ENCODE peak calls at places on chromosomes 6 and 20, in six cellular contexts. Q, G, R, T, J and K are unnamed samples.

GRCh38 chr6:42292002-42292735 is 74.5 kb upstream of the MRPS10 start:
- DNase-seq in G (no peak), Q (peak), T (peak), R (peak), J (peak), K (peak)

GRCh38 chr20:53617791-53618489 is 24.3 kb upstream of the ZNF217 start:
- DNase-seq in R (no peak), Q (no peak), G (no peak), J (no peak), T (no peak), K (no peak)

GRCh38 chr6:166877906-166878305 is 78.4 kb downstream of the RNASET2 start:
- DNase-seq in R (no peak), G (no peak), T (no peak), J (no peak), Q (no peak), K (peak)

GRCh38 chr6:39466664-39467063 is 144.2 kb upstream of the KCNK16 start:
- DNase-seq in Q (no peak), T (no peak), G (no peak), J (no peak), R (no peak), K (no peak)

GRCh38 chr6:55603987-55604386 is 25.0 kb upstream of the HMGCLL1 start:
- DNase-seq in R (no peak), T (no peak), Q (no peak), G (no peak), J (no peak), K (no peak)

GRCh38 chr6:30782425-30783014 is 38.2 kb upstream of the IER3 start:
- DNase-seq in G (no peak), T (peak), Q (peak), R (no peak), J (peak), K (no peak)

GRCh38 chr6:14270925-14271791 is 153.6 kb downstream of the CD83 start:
- DNase-seq in G (no peak), Q (peak), R (no peak), J (no peak), T (peak), K (peak)

GRCh38 chr20:31704225-31705119 is 18.2 kb downstream of the BCL2L1 start:
- DNase-seq in G (no peak), Q (peak), R (no peak), J (no peak), T (peak), K (peak)

GRCh38 chr6:115474443-115475041 is 586.1 kb downstream of the FRK start:
- DNase-seq in R (no peak), J (no peak), T (no peak), G (no peak), Q (no peak), K (no peak)

GRCh38 chr6:3214898-3215297 is 12.6 kb downstream of the TUBB2B start:
- DNase-seq in Q (peak), G (no peak), R (no peak), T (peak), J (no peak), K (no peak)

GRCh38 chr6:139882977-139883728 is 508.7 kb upstream of the CITED2 start:
- DNase-seq in R (no peak), G (no peak), J (peak), Q (peak), T (peak), K (no peak)

GRCh38 chr6:128508588-128509296 is 11.7 kb downstream of the PTPRK start:
- DNase-seq in R (peak), J (peak), G (no peak), Q (peak), T (peak), K (peak)

GRCh38 chr20:645318-646106 is 7.5 kb downstream of the SRXN1 start:
- DNase-seq in G (peak), J (peak), Q (peak), T (peak), R (no peak), K (no peak)

GRCh38 chr6:34246249-34246562 is 2.6 kb downstream of the SMIM29 start:
- DNase-seq in Q (no peak), T (no peak), G (no peak), J (no peak), R (peak), K (no peak)

GRCh38 chr6:34248727-34249468 is at the start of gene SMIM29:
- DNase-seq in G (peak), R (peak), J (peak), Q (peak), T (peak), K (no peak)

GRCh38 chr6:34248198-34248726 is 544 bp downstream of the SMIM29 start:
- DNase-seq in J (peak), Q (peak), T (no peak), G (peak), R (no peak), K (no peak)

GRCh38 chr6:34246563-34247391 is 2.0 kb downstream of the SMIM29 start:
- DNase-seq in Q (no peak), G (peak), J (peak), T (peak), R (no peak), K (no peak)

GRCh38 chr6:34247481-34248197 is 1.2 kb downstream of the SMIM29 start:
- DNase-seq in R (no peak), T (no peak), Q (peak), J (peak), G (no peak), K (no peak)
- H3K4me3 ChIP-seq in R (peak), T (no peak), Q (peak), J (peak), G (no peak), K (peak)

DNA sequence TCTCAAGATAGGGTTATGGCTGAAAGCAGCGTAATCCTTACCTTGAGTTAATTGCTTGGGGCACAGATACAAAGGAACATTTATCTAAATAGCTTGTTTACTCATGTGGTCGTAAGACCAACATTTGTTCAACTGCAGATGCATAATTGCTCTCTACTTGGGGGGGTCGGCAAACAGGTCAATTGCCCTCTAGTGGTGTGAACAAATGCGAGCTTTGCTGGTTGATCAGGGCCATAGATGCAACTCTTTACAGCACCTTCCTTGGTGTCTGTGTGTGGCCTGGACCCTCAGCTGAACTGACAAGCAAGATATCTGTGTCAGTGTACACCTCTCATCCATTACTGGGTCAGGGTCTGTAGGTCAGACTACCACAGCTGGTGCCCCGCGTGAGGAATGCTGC is 24.1 kb downstream of the HLA-DPA1 start:
- DNase-seq in G (no peak), J (no peak), T (no peak), R (no peak), Q (no peak), K (no peak)
- TF ChIP-seq CTCF in G (no peak), J (peak), T (peak), R (peak), Q (peak), K (peak)

GRCh38 chr6:127118505-127119360 is at the start of gene RSPO3:
- DNase-seq in R (no peak), Q (peak), J (peak), G (no peak), T (peak), K (no peak)
- H3K4me3 ChIP-seq in R (peak), Q (peak), J (peak), G (peak), T (peak), K (peak)

DNA sequence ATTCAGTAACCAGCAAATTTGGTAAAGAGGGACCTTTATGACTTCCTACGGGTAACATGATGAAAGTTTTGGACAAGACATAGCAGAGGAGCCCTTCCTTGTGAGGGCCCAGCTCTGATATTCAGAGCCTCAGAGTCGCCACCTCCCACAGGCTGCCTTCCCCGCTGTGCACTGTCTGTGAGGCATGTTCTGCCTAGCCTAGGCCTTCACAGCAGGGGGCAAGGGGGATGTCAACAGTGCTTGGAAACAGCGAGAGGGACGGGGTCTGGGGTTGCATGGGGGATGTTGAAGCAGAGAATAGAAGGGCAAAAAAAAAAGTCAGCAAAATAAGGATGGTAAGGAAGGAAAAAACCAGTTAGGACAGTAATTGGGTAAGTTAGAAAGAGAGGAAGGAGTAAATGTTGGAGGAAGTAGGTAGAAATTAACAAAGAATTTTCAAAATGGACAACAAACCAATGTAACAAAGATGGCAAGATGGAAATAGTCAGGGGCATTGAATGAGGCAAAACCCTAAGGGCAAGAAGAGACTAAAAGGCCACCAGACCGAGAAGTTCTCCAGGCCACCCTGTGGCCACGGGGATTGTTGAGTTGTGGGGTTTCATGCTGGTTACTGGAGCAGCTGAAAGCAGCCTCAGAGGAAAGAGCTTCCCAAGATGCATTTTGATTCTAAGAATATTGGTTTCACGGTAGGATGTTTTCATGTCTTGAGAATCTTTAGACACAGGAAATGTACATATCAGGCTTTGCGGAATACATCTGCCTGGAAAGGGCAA is 139.8 kb downstream of the LY86 start:
- DNase-seq in J (no peak), G (no peak), R (no peak), Q (no peak), T (no peak), K (no peak)
- TF ChIP-seq CTCF in J (no peak), G (no peak), R (no peak), Q (no peak), T (no peak), K (no peak)

GRCh38 chr20:63421913-63422312 is 50.5 kb downstream of the KCNQ2 start:
- DNase-seq in Q (no peak), G (no peak), T (no peak), R (no peak), J (no peak), K (no peak)
- H3K4me3 ChIP-seq in Q (no peak), G (no peak), T (no peak), R (no peak), J (no peak), K (no peak)

GRCh38 chr6:408148-408547 is 16.6 kb downstream of the IRF4 start:
- DNase-seq in R (no peak), G (no peak), J (no peak), Q (no peak), T (no peak), K (no peak)

GRCh38 chr6:409370-409972 is 17.9 kb downstream of the IRF4 start:
- DNase-seq in G (no peak), Q (no peak), T (no peak), J (no peak), R (no peak), K (no peak)

GRCh38 chr6:411402-412145 is 20.0 kb downstream of the IRF4 start:
- DNase-seq in J (peak), T (no peak), Q (no peak), G (no peak), R (no peak), K (no peak)

GRCh38 chr6:410555-411395 is 19.2 kb downstream of the IRF4 start:
- DNase-seq in J (no peak), Q (no peak), T (no peak), G (no peak), R (no peak), K (no peak)

DNA sequence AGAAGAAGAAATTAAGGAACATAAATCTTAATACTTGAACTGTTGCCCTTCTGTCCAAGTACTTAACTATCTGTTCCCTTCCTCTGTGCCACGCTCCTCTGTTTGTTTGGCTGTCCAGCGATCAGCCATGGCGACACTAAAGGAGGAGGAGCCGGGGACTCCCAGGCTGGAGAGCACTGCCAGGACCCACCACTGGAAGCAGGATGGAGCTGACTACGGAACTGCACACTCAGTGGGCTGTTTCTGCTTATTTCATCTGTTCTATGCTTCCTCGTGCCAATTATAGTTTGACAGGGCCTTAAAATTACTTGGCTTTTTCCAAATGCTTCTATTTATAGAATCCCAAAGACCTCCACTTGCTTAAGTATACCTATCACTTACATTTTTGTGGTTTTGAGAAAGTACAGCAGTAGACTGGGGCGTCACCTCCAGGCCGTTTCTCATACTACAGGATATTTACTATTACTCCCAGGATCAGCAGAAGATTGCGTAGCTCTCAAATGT is 17.1 kb downstream of the IRF4 start:
- DNase-seq in T (peak), R (no peak), J (peak), G (no peak), Q (peak), K (no peak)
- TF ChIP-seq CTCF in T (peak), R (peak), J (peak), G (peak), Q (peak), K (peak)

GRCh38 chr20:21270806-21271205 is 32.3 kb upstream of the XRN2 start:
- DNase-seq in R (no peak), J (no peak), T (no peak), Q (no peak), G (no peak), K (no peak)
- H3K4me3 ChIP-seq in R (no peak), J (no peak), T (no peak), Q (no peak), G (no peak), K (no peak)

DNA sequence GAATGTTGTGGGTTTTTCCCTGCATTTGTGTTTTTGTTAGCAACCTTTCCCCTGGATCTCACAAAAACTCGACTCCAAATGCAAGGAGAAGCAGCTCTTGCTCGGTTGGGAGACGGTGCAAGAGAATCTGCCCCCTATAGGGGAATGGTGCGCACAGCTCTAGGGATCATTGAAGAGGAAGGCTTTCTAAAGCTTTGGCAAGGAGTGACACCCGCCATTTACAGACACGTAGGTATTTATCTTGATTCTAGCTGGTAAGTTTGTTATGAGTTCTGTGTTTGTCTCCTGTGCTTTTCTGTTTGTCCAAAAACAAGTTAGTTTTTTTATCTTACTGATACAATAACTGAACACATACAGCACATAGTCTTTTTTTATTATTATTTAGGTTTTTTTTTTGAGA is 3.0 kb downstream of the SLC25A27 start:
- DNase-seq in J (no peak), T (peak), R (no peak), G (no peak), Q (no peak), K (no peak)
- TF ChIP-seq CTCF in J (peak), T (peak), R (peak), G (no peak), Q (peak), K (peak)